ENCODE peak calls at places on chromosomes 6 and 20, in ten cellular contexts. E is CD8-positive, alpha-beta T cell; V is epithelial cell of esophagus; N is GM10248; L is HL-60; P is MM.1S; M is omental fat pad; X is breast epithelium; I is H9; R is heart left ventricle. C is an unnamed sample.

GRCh38 chr6:123520208-123520607 is 116.5 kb downstream of the TRDN start:
- DNase-seq in E (no peak), V (no peak), N (no peak), L (no peak), P (no peak), M (no peak), X (no peak), I (no peak), R (no peak), C (no peak)

GRCh38 chr6:134287863-134288537 is 29.9 kb downstream of the SGK1 start:
- DNase-seq in E (no peak), V (no peak), N (no peak), L (peak), P (no peak), M (no peak), X (no peak), I (no peak), R (no peak), C (no peak)

GRCh38 chr20:59940956-59941294 is 736 bp downstream of the FAM217B start:
- DNase-seq in E (no peak), V (no peak), N (no peak), L (no peak), P (no peak), M (no peak), X (no peak), I (no peak), R (no peak), C (no peak)

GRCh38 chr6:157017861-157018260 is 240.7 kb downstream of the ARID1B start:
- DNase-seq in E (no peak), V (peak), N (no peak), L (no peak), P (no peak), M (no peak), X (no peak), I (no peak), R (no peak), C (no peak)

GRCh38 chr6:46815130-46815529 is 21.9 kb downstream of the MEP1A start:
- DNase-seq in E (no peak), V (peak), N (no peak), L (no peak), P (no peak), M (no peak), X (no peak), I (no peak), R (no peak), C (no peak)

GRCh38 chr6:73579851-73580246 is 59.0 kb upstream of the EEF1A1 start:
- DNase-seq in E (no peak), V (peak), N (no peak), L (no peak), P (peak), M (no peak), X (peak), I (peak), R (peak), C (no peak)

GRCh38 chr6:55399331-55399730 is 72.1 kb downstream of the GFRAL start:
- DNase-seq in E (no peak), V (peak), N (no peak), L (no peak), P (no peak), M (no peak), X (no peak), I (no peak), R (no peak), C (no peak)

GRCh38 chr6:113149511-113149910 is 707.6 kb upstream of the MARCKS start:
- DNase-seq in E (no peak), V (no peak), N (no peak), L (no peak), P (no peak), M (no peak), X (no peak), I (no peak), R (no peak), C (no peak)

GRCh38 chr20:43821795-43822194 is 92.9 kb upstream of the TOX2 start:
- DNase-seq in E (no peak), V (peak), N (no peak), L (no peak), P (no peak), M (no peak), X (no peak), I (no peak), R (no peak), C (no peak)

GRCh38 chr20:25281541-25281991 is 33.7 kb downstream of the PYGB start:
- DNase-seq in E (no peak), V (no peak), N (peak), L (peak), P (peak), M (no peak), X (peak), I (no peak), R (peak), C (no peak)

GRCh38 chr6:72553531-72554202 is 68.2 kb upstream of the KCNQ5 start:
- DNase-seq in E (no peak), V (peak), N (no peak), L (no peak), P (no peak), M (no peak), X (no peak), I (no peak), R (no peak), C (no peak)

GRCh38 chr6:107102414-107102805 is 12.9 kb downstream of the BEND3 start:
- DNase-seq in E (no peak), V (no peak), N (no peak), L (no peak), P (no peak), M (no peak), X (no peak), I (no peak), R (no peak), C (no peak)

GRCh38 chr6:15897063-15897934 is 231.6 kb upstream of the MYLIP start:
- DNase-seq in E (no peak), V (no peak), N (no peak), L (peak), P (no peak), M (peak), X (no peak), I (no peak), R (peak), C (no peak)

GRCh38 chr6:90008908-90009501 is 114.7 kb downstream of the GJA10 start:
- DNase-seq in E (no peak), V (peak), N (no peak), L (no peak), P (peak), M (no peak), X (no peak), I (no peak), R (no peak), C (no peak)

GRCh38 chr6:54335871-54336270 is 27.6 kb downstream of the TINAG start:
- DNase-seq in E (no peak), V (peak), N (no peak), L (no peak), P (no peak), M (no peak), X (no peak), I (no peak), R (no peak), C (no peak)

GRCh38 chr6:2999005-2999620 is 581 bp upstream of the NQO2 start:
- DNase-seq in E (no peak), V (peak), N (no peak), L (no peak), P (no peak), M (peak), X (peak), I (no peak), R (no peak), C (no peak)

GRCh38 chr6:113586966-113587699 is 270.0 kb upstream of the MARCKS start:
- DNase-seq in E (no peak), V (no peak), N (no peak), L (no peak), P (no peak), M (no peak), X (no peak), I (peak), R (no peak), C (no peak)

GRCh38 chr6:43770417-43771209 is 602 bp downstream of the VEGFA start:
- DNase-seq in E (no peak), V (peak), N (peak), L (no peak), P (peak), M (no peak), X (peak), I (no peak), R (peak), C (no peak)

GRCh38 chr6:82045965-82046756 is 201.4 kb downstream of the IBTK start:
- DNase-seq in E (no peak), V (no peak), N (no peak), L (no peak), P (no peak), M (no peak), X (no peak), I (no peak), R (no peak), C (no peak)

GRCh38 chr6:84652356-84653026 is 111.9 kb downstream of the TBX18 start:
- DNase-seq in E (no peak), V (peak), N (no peak), L (no peak), P (no peak), M (no peak), X (no peak), I (no peak), R (no peak), C (no peak)

GRCh38 chr6:145842693-145843546 is 28.3 kb upstream of the FBXO30 start:
- DNase-seq in E (no peak), V (peak), N (no peak), L (no peak), P (no peak), M (no peak), X (no peak), I (no peak), R (no peak), C (no peak)

GRCh38 chr6:166331503-166332133 is 10.7 kb downstream of the SFT2D1 start:
- DNase-seq in E (no peak), V (no peak), N (no peak), L (no peak), P (no peak), M (no peak), X (no peak), I (no peak), R (no peak), C (no peak)

GRCh38 chr6:139590206-139590605 is 215.8 kb upstream of the CITED2 start:
- DNase-seq in E (no peak), V (no peak), N (no peak), L (no peak), P (peak), M (no peak), X (no peak), I (no peak), R (no peak), C (no peak)

GRCh38 chr20:52033313-52033712 is 158.3 kb downstream of the ZFP64 start:
- DNase-seq in E (no peak), V (no peak), N (no peak), L (no peak), P (no peak), M (no peak), X (no peak), I (no peak), R (no peak), C (no peak)

GRCh38 chr6:152948150-152948768 is 34.6 kb downstream of the FBXO5 start:
- DNase-seq in E (no peak), V (peak), N (peak), L (no peak), P (peak), M (no peak), X (no peak), I (no peak), R (no peak), C (no peak)

GRCh38 chr6:89862698-89863097 is 31.6 kb upstream of the GJA10 start:
- DNase-seq in E (no peak), V (no peak), N (no peak), L (no peak), P (no peak), M (no peak), X (no peak), I (no peak), R (no peak), C (no peak)

GRCh38 chr6:11200356-11200755 is 32.1 kb downstream of the NEDD9 start:
- DNase-seq in E (no peak), V (no peak), N (no peak), L (no peak), P (no peak), M (no peak), X (no peak), I (no peak), R (no peak), C (no peak)

GRCh38 chr20:5513975-5514516 is 197.3 kb upstream of the PROKR2 start:
- DNase-seq in E (no peak), V (peak), N (no peak), L (no peak), P (no peak), M (no peak), X (no peak), I (no peak), R (no peak), C (no peak)

GRCh38 chr6:33613794-33614166 is 7.3 kb upstream of the ITPR3 start:
- DNase-seq in E (no peak), V (peak), N (no peak), L (no peak), P (no peak), M (no peak), X (no peak), I (no peak), R (no peak), C (no peak)

DNA sequence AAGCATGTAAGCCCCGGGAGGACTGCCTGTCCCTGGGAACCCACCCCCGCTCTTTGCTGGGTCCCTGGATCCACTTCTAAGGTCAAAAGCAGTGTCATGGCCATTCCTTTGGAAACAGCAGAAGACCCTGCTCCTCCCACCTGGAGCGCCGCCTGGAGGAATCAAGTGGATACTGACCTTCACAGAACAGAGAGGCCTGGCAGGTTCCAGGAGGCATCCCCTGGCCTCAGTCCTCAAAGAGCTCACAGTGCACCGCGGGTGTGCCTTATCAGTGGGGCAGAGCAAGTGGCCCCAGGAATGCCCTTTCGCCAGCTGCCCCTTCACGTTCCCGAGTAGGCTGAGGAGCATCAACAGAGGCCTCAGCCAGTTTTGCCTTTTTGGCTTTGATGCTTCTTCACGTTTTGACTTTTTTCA is 11.1 kb upstream of the SLC4A11 start:
- DNase-seq in E (no peak), V (peak), N (no peak), L (no peak), P (no peak), M (no peak), X (no peak), I (peak), R (no peak), C (no peak)
- TF ChIP-seq CTCF in E (no peak), V (peak), N (no peak), L (no peak), P (peak), M (no peak), X (no peak), I (peak), R (no peak), C (peak)

GRCh38 chr6:129593233-129593564 is 116.8 kb downstream of the ARHGAP18 start:
- DNase-seq in E (no peak), V (no peak), N (no peak), L (no peak), P (no peak), M (no peak), X (no peak), I (no peak), R (no peak), C (no peak)
- TF ChIP-seq CTCF in E (no peak), V (no peak), N (no peak), L (no peak), P (no peak), M (no peak), X (no peak), I (no peak), R (no peak), C (no peak)

DNA sequence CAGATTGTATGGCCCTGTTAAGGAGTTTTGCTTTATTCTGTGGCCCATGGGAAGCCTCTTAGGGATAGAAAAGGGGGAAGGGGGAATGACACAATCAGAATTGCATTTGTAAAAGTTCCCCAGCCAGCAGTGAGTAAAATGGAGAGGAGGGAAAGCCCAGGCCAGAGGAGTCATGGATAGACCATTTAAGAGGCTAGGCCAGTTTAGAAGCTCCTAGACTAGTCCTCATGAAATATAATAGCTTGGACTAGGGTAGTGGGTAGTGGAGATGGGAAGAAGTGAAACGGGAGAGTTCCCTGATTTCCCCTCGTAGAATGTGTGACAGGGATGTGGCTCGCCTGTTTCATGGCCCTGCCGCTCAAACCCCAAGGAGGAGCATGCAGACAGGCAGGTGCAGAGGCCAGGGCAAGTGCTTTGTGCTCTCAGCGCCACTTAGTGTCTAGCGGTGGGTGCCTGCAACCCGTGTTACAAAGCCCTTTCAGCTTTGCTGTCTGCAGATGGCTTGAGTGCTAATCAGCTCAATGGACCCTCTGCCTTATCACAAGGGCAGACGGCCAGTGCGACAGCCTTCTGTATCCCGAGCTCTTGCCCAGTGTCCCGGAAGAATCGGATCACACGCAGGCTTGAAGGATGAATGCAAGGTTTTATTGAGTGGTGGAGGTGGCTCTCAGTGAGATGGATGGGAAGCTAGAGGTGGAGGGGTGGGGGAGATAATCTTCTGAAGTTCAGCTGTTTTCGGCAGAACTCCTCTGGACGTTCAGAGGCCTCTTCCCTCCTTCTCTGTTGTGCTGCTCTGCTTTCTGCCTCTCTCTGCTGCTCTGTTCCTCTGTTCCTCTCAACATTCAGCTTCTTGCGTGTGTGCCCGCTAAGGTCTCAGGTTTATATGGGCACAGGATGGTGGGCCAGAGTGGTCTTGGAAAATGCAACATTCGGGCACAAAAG is 141.1 kb downstream of the CEP57L1 start:
- DNase-seq in E (no peak), V (no peak), N (peak), L (no peak), P (no peak), M (no peak), X (no peak), I (peak), R (no peak), C (peak)
- TF ChIP-seq CTCF in E (no peak), V (no peak), N (peak), L (no peak), P (no peak), M (no peak), X (no peak), I (peak), R (peak), C (peak)

DNA sequence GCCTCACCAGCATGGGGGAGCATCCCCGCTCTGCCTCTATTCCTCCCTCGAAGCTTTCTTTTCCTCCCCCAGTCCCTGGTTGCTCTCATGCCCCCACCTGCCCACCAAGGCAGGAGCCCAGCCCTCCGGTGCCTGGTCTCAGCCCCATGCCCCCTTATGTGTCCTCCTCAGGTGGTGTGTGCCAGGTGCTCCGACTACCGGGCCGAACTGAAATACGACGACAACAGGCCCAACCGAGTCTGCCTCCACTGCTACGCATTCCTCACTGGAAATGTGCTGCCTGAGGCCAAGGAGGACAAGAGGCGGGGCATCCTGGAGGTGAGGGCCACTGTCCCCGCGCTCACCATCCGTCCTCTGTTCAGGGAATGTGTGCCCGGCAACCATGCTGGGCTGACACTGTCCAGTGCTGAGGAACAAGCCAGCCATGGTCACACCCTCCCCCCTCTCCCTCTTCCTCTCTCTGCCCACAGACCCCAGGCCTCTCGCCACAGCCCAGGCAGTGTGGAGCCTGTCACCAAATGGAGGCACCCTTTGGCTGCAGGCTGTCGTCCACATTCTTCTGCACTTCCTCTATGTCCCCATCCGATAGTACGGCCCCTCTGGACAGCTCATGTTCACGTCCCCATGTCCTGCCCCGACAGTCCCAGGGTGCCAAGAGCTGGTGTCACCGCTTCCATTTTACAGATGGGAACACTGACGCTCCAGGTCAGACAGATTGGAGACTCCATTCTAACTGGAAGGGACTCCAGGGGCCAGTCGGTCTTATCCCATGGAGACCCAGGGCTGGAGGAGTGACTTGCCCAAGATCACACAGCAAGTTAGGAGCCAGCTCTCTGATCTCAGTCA is 20.4 kb downstream of the FGD2 start:
- DNase-seq in E (no peak), V (no peak), N (no peak), L (no peak), P (no peak), M (no peak), X (no peak), I (no peak), R (no peak), C (no peak)
- TF ChIP-seq CTCF in E (no peak), V (no peak), N (no peak), L (no peak), P (no peak), M (no peak), X (no peak), I (no peak), R (no peak), C (no peak)

GRCh38 chr20:22410556-22411130 is 173.7 kb downstream of the FOXA2 start:
- DNase-seq in E (no peak), V (no peak), N (no peak), L (no peak), P (no peak), M (no peak), X (no peak), I (no peak), R (no peak), C (no peak)
- TF ChIP-seq CTCF in E (no peak), V (no peak), N (no peak), L (no peak), P (no peak), M (no peak), X (no peak), I (no peak), R (no peak), C (no peak)

DNA sequence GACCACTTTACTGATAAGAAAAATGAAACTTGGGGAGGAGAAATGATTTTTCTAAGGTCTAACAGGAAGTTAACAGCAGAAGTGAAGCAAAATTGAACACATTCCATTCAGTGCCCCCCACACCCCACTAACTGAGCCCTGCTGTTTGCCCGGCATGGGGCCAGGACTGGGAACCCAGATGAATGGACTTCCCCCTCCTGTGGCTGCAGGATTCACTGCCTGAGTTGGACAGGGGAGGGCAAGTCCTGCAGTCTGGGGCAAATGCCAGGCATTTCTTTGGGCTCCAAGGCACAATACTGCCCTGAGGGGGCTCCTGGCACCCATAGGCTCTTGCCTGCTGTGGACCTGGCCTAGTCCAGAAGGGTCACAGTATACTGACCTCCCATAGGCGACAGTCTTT is 28.3 kb downstream of the FYN start:
- DNase-seq in E (no peak), V (no peak), N (no peak), L (no peak), P (peak), M (no peak), X (no peak), I (peak), R (no peak), C (no peak)
- TF ChIP-seq CTCF in E (no peak), V (no peak), N (no peak), L (no peak), P (no peak), M (no peak), X (no peak), I (peak), R (no peak), C (no peak)

GRCh38 chr20:853406-853996 is 20.0 kb downstream of the FAM110A start:
- DNase-seq in E (no peak), V (no peak), N (no peak), L (no peak), P (no peak), M (no peak), X (no peak), I (no peak), R (no peak), C (no peak)

GRCh38 chr20:855466-856360 is 22.2 kb downstream of the FAM110A start:
- DNase-seq in E (no peak), V (peak), N (no peak), L (no peak), P (no peak), M (no peak), X (no peak), I (no peak), R (no peak), C (no peak)

GRCh38 chr20:854601-855000 is 21.1 kb downstream of the FAM110A start:
- DNase-seq in E (no peak), V (peak), N (no peak), L (no peak), P (no peak), M (no peak), X (no peak), I (no peak), R (no peak), C (no peak)

GRCh38 chr20:858011-858410 is 24.5 kb downstream of the FAM110A start:
- DNase-seq in E (no peak), V (peak), N (no peak), L (no peak), P (no peak), M (no peak), X (no peak), I (no peak), R (no peak), C (no peak)

GRCh38 chr20:856361-856775 is 22.9 kb downstream of the FAM110A start:
- DNase-seq in E (no peak), V (peak), N (no peak), L (no peak), P (no peak), M (no peak), X (peak), I (no peak), R (no peak), C (no peak)
- TF ChIP-seq CTCF in E (no peak), V (no peak), N (no peak), L (no peak), P (no peak), M (no peak), X (no peak), I (no peak), R (no peak), C (no peak)

C was measured in D721Med.